ENCODE peak calls at places on chromosomes 3 and 15, in eight cellular contexts. V is colonic mucosa, P is GM13977, E is tibial nerve, H is astrocyte of the spinal cord, Q is Calu3, W is choroid plexus epithelial cell, B is left lung. I is an unnamed sample.

GRCh38 chr3:61250784-61251173 is 473 bp downstream of the FHIT start:
- DNase-seq in V (peak; percentile 52), P (no peak), E (peak; percentile 48), H (no peak), Q (peak; percentile 9), W (peak; percentile 9), B (peak; percentile 50), I (peak; percentile 76)

GRCh38 chr15:28271697-28272250 is 50.2 kb downstream of the HERC2 start:
- DNase-seq in V (no peak), P (no peak), E (no peak), H (no peak), Q (no peak), W (no peak), B (no peak), I (no peak)

GRCh38 chr15:98914626-98915025 is 93.0 kb downstream of the PGPEP1L start:
- DNase-seq in V (no peak), P (no peak), E (no peak), H (peak; percentile 83), Q (no peak), W (peak; percentile 66), B (no peak), I (no peak)

GRCh38 chr3:60542981-60543380 is 708.3 kb downstream of the FHIT start:
- DNase-seq in V (no peak), P (no peak), E (no peak), H (no peak), Q (no peak), W (no peak), B (no peak), I (no peak)

GRCh38 chr3:49158108-49158709 is 7.9 kb downstream of the CCDC71 start:
- DNase-seq in V (peak; percentile 79), P (peak; percentile 49), E (peak; percentile 36), H (no peak), Q (peak; percentile 60), W (no peak), B (no peak), I (no peak)

GRCh38 chr3:193665370-193665989 is 72.5 kb downstream of the OPA1 start:
- DNase-seq in V (no peak), P (no peak), E (no peak), H (peak; percentile 58), Q (no peak), W (peak; percentile 70), B (no peak), I (no peak)

GRCh38 chr3:197835509-197835908 is 44.5 kb downstream of the LRCH3 start:
- DNase-seq in V (no peak), P (peak; percentile 46), E (no peak), H (no peak), Q (no peak), W (no peak), B (no peak), I (no peak)

GRCh38 chr3:128133273-128133883 is 9.8 kb upstream of the RUVBL1 start:
- DNase-seq in V (peak; percentile 36), P (no peak), E (no peak), H (peak; percentile 61), Q (peak; percentile 76), W (peak; percentile 83), B (no peak), I (no peak)

GRCh38 chr3:29319262-29319661 is 38.4 kb downstream of the RBMS3 start:
- DNase-seq in V (no peak), P (no peak), E (no peak), H (no peak), Q (no peak), W (no peak), B (no peak), I (no peak)

GRCh38 chr15:81010086-81010485 is 9.4 kb downstream of the TLNRD1 start:
- DNase-seq in V (no peak), P (no peak), E (no peak), H (no peak), Q (no peak), W (no peak), B (no peak), I (no peak)

GRCh38 chr3:48151058-48151806 is 37.0 kb downstream of the CDC25A start:
- DNase-seq in V (peak; percentile 74), P (peak; percentile 82), E (peak; percentile 63), H (peak; percentile 87), Q (peak; percentile 85), W (peak; percentile 92), B (peak; percentile 64), I (no peak)

GRCh38 chr3:48155122-48155521 is 33.1 kb downstream of the CDC25A start:
- DNase-seq in V (no peak), P (no peak), E (no peak), H (peak; percentile 68), Q (peak; percentile 26), W (peak; percentile 59), B (no peak), I (no peak)

GRCh38 chr3:48157215-48157840 is 30.9 kb downstream of the CDC25A start:
- DNase-seq in V (no peak), P (no peak), E (no peak), H (no peak), Q (no peak), W (no peak), B (no peak), I (no peak)

DNA sequence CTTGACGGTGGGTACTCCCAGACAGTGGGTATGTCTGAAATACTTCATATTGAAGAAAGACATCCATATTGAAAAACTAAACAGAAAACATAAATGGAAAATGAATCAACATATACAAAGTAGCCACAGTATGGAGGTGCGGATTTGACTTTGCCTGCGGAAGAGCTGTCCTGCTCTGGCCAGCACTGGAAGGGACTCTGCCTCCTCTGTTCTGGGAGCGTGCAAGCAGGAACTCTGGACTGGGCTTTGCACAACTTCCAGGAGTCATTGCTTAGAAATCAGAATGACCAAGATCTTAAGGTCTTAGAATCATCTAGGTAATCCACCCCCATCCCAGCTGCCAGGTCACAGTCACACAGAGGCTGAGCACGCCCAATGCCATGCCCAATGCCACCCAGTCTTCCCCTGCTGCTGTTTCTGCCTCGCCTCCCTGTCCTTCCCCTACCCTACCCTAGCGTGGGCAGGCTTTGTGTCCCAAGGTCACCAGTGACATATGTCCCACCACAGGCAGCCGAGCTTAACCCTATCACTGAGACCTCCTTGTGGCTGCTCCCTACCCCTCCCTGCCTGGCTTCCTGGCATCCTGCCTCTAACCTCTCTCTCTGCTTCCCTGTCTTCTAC is 36.3 kb downstream of the CDC25A start:
- DNase-seq in V (no peak), P (no peak), E (no peak), H (no peak), Q (no peak), W (no peak), B (no peak), I (no peak)
- TF ChIP-seq CTCF in V (peak; percentile 7), P (no peak), E (no peak), H (no peak), Q (no peak), W (no peak), B (no peak), I (peak; percentile 49)

GRCh38 chr3:58657036-58657435 is 9.5 kb downstream of the FAM3D start:
- DNase-seq in V (no peak), P (no peak), E (no peak), H (no peak), Q (no peak), W (no peak), B (no peak), I (no peak)

GRCh38 chr3:58657571-58658141 is 8.9 kb downstream of the FAM3D start:
- DNase-seq in V (peak; percentile 74), P (no peak), E (no peak), H (no peak), Q (peak; percentile 49), W (no peak), B (no peak), I (peak; percentile 51)

GRCh38 chr3:58660998-58661397 is 5.6 kb downstream of the FAM3D start:
- DNase-seq in V (no peak), P (no peak), E (no peak), H (no peak), Q (no peak), W (no peak), B (no peak), I (no peak)

GRCh38 chr3:58658508-58658907 is 8.1 kb downstream of the FAM3D start:
- DNase-seq in V (no peak), P (no peak), E (no peak), H (no peak), Q (no peak), W (no peak), B (no peak), I (no peak)

GRCh38 chr3:58659051-58659675 is 7.4 kb downstream of the FAM3D start:
- DNase-seq in V (peak; percentile 64), P (no peak), E (no peak), H (peak; percentile 22), Q (peak; percentile 38), W (peak; percentile 64), B (no peak), I (no peak)
- TF ChIP-seq CTCF in V (no peak), P (no peak), E (no peak), H (peak; percentile 44), Q (peak; percentile 25), W (peak; percentile 67), B (no peak), I (peak; percentile 75)

GRCh38 chr3:34859741-34860140 is 779.6 kb upstream of the ARPP21 start:
- DNase-seq in V (no peak), P (no peak), E (no peak), H (peak; percentile 77), Q (no peak), W (peak; percentile 48), B (no peak), I (no peak)

GRCh38 chr3:34858067-34858466 is 781.3 kb upstream of the ARPP21 start:
- DNase-seq in V (no peak), P (no peak), E (no peak), H (no peak), Q (no peak), W (no peak), B (no peak), I (no peak)

GRCh38 chr3:34864011-34864410 is 775.3 kb upstream of the ARPP21 start:
- DNase-seq in V (no peak), P (no peak), E (no peak), H (peak; percentile 70), Q (no peak), W (peak; percentile 36), B (no peak), I (no peak)

GRCh38 chr3:34865350-34865749 is 774.0 kb upstream of the ARPP21 start:
- DNase-seq in V (no peak), P (no peak), E (no peak), H (no peak), Q (no peak), W (no peak), B (no peak), I (no peak)

GRCh38 chr3:34863485-34863884 is 775.8 kb upstream of the ARPP21 start:
- DNase-seq in V (no peak), P (no peak), E (no peak), H (no peak), Q (no peak), W (no peak), B (no peak), I (no peak)
- TF ChIP-seq CTCF in V (no peak), P (no peak), E (no peak), H (no peak), Q (no peak), W (no peak), B (no peak), I (no peak)

GRCh38 chr15:33160054-33160453 is 34.5 kb downstream of the FMN1 start:
- DNase-seq in V (no peak), P (no peak), E (no peak), H (peak; percentile 18), Q (no peak), W (no peak), B (no peak), I (no peak)
- TF ChIP-seq CTCF in V (no peak), P (no peak), E (no peak), H (peak; percentile 30), Q (no peak), W (peak; percentile 29), B (no peak), I (peak; percentile 20)

GRCh38 chr3:113532698-113533533 is 561 bp downstream of the SIDT1 start:
- DNase-seq in V (peak; percentile 49), P (peak; percentile 49), E (no peak), H (peak; percentile 3), Q (no peak), W (no peak), B (peak; percentile 33), I (no peak)
- TF ChIP-seq CTCF in V (no peak), P (peak; percentile 33), E (no peak), H (no peak), Q (no peak), W (no peak), B (no peak), I (peak; percentile 19)